ENCODE peak calls at places on chromosomes 6 and 20, in five cellular contexts. C, Q, I, E and J are unnamed samples.
A peak's percentile ranks its signal among the peaks of the same experiment; 100 is the strongest.

GRCh38 chr6:54801669-54802068 is 44.9 kb upstream of the FAM83B start:
- DNase-seq in C (peak; percentile 47), Q (peak; percentile 80), I (peak; percentile 6), E (no peak), J (peak; percentile 73)

GRCh38 chr6:139368661-139369060 is 5.8 kb downstream of the CITED2 start:
- DNase-seq in C (peak; percentile 75), Q (no peak), I (no peak), E (no peak), J (no peak)

GRCh38 chr6:22236626-22237414 is 60.0 kb downstream of the PRL start:
- DNase-seq in C (peak; percentile 8), Q (peak; percentile 97), I (peak; percentile 92), E (no peak), J (peak; percentile 95)

GRCh38 chr20:62938105-62938888 is at the start of gene GID8:
- DNase-seq in C (no peak), Q (peak; percentile 39), I (peak; percentile 37), E (peak; percentile 64), J (no peak)

GRCh38 chr20:21707999-21708737 is 2.7 kb downstream of the PAX1 start:
- DNase-seq in C (no peak), Q (no peak), I (no peak), E (no peak), J (no peak)

GRCh38 chr6:38349795-38350194 is 289.9 kb downstream of the BTBD9 start:
- DNase-seq in C (peak; percentile 73), Q (no peak), I (no peak), E (no peak), J (no peak)

GRCh38 chr20:43545837-43546578 is 12.8 kb upstream of the SGK2 start:
- DNase-seq in C (no peak), Q (no peak), I (no peak), E (no peak), J (no peak)

GRCh38 chr20:1225729-1226313 is at the start of gene RAD21L1:
- DNase-seq in C (peak; percentile 89), Q (peak; percentile 70), I (peak; percentile 87), E (peak; percentile 85), J (peak; percentile 8)

GRCh38 chr6:161644521-161644920 is 370.7 kb upstream of the AGPAT4 start:
- DNase-seq in C (no peak), Q (peak; percentile 7), I (no peak), E (no peak), J (no peak)

GRCh38 chr20:14777571-14777970 is 440.2 kb upstream of the FLRT3 start:
- DNase-seq in C (no peak), Q (no peak), I (no peak), E (no peak), J (peak; percentile 50)

GRCh38 chr6:74277749-74278148 is 581.7 kb downstream of the CD109 start:
- DNase-seq in C (no peak), Q (peak; percentile 29), I (no peak), E (no peak), J (no peak)

GRCh38 chr6:138372711-138373463 is 4.8 kb upstream of the SMIM28 start:
- DNase-seq in C (no peak), Q (peak; percentile 54), I (no peak), E (no peak), J (no peak)

GRCh38 chr6:32095338-32096086 is 13.6 kb downstream of the TNXB start:
- DNase-seq in C (no peak), Q (no peak), I (no peak), E (no peak), J (no peak)

GRCh38 chr6:37170273-37171140 is 555 bp downstream of the PIM1 start:
- DNase-seq in C (peak; percentile 79), Q (peak; percentile 44), I (no peak), E (peak; percentile 59), J (no peak)

GRCh38 chr6:14876778-14877613 is 368.9 kb upstream of the JARID2 start:
- DNase-seq in C (peak; percentile 21), Q (peak; percentile 79), I (peak; percentile 11), E (no peak), J (peak; percentile 18)

GRCh38 chr6:158283304-158284005 is 28.8 kb upstream of the TULP4 start:
- DNase-seq in C (peak; percentile 66), Q (no peak), I (peak; percentile 64), E (no peak), J (no peak)

GRCh38 chr20:383889-384288 is 3.3 kb downstream of the TRIB3 start:
- DNase-seq in C (no peak), Q (no peak), I (no peak), E (no peak), J (no peak)

GRCh38 chr6:32163559-32164258 is 686 bp upstream of the EGFL8 start:
- DNase-seq in C (no peak), Q (no peak), I (no peak), E (no peak), J (no peak)

GRCh38 chr20:6765469-6766058 is 1.9 kb upstream of the BMP2 start:
- DNase-seq in C (peak; percentile 69), Q (peak; percentile 72), I (peak; percentile 71), E (no peak), J (no peak)

GRCh38 chr6:72643214-72643613 is 21.4 kb downstream of the KCNQ5 start:
- DNase-seq in C (no peak), Q (no peak), I (no peak), E (no peak), J (no peak)

GRCh38 chr20:7195704-7196103 is 428.2 kb downstream of the BMP2 start:
- DNase-seq in C (peak; percentile 10), Q (peak; percentile 79), I (peak; percentile 21), E (no peak), J (peak; percentile 91)

GRCh38 chr20:63381781-63382431 is 20.8 kb upstream of the CHRNA4 start:
- DNase-seq in C (no peak), Q (peak; percentile 25), I (no peak), E (no peak), J (no peak)

GRCh38 chr6:167968091-167968490 is 29.4 kb upstream of the KIF25 start:
- DNase-seq in C (peak; percentile 74), Q (peak; percentile 31), I (peak; percentile 32), E (peak; percentile 59), J (no peak)

GRCh38 chr6:26552640-26553189 is 14.5 kb downstream of the HMGN4 start:
- DNase-seq in C (no peak), Q (peak; percentile 34), I (no peak), E (no peak), J (no peak)

GRCh38 chr6:2502096-2502997 is 248.4 kb downstream of the MYLK4 start:
- DNase-seq in C (peak; percentile 16), Q (peak; percentile 41), I (peak; percentile 25), E (no peak), J (no peak)

GRCh38 chr20:58224974-58225373 is 3.5 kb downstream of the ANKRD60 start:
- DNase-seq in C (no peak), Q (no peak), I (no peak), E (no peak), J (no peak)

GRCh38 chr6:154412106-154412820 is 55.7 kb upstream of the IPCEF1 start:
- DNase-seq in C (no peak), Q (no peak), I (no peak), E (no peak), J (no peak)
- H3K27ac ChIP-seq in C (no peak overlapping the region), Q (no peak overlapping the region), I (peak overlapping the region; percentile 78), E (peak overlapping the region; percentile 13), J (no peak overlapping the region)

GRCh38 chr6:34138924-34139323 is 7.0 kb downstream of the GRM4 start:
- DNase-seq in C (peak; percentile 69), Q (no peak), I (no peak), E (no peak), J (no peak)
- H3K27ac ChIP-seq in C (peak overlapping the region; percentile 12), Q (no peak overlapping the region), I (no peak overlapping the region), E (no peak overlapping the region), J (no peak overlapping the region)

GRCh38 chr6:140897349-140897748 is 1235.4 kb upstream of the GJE1 start:
- DNase-seq in C (no peak), Q (no peak), I (no peak), E (no peak), J (no peak)

GRCh38 chr6:140893432-140893831 is 1239.3 kb upstream of the GJE1 start:
- DNase-seq in C (peak; percentile 32), Q (no peak), I (no peak), E (no peak), J (no peak)

DNA sequence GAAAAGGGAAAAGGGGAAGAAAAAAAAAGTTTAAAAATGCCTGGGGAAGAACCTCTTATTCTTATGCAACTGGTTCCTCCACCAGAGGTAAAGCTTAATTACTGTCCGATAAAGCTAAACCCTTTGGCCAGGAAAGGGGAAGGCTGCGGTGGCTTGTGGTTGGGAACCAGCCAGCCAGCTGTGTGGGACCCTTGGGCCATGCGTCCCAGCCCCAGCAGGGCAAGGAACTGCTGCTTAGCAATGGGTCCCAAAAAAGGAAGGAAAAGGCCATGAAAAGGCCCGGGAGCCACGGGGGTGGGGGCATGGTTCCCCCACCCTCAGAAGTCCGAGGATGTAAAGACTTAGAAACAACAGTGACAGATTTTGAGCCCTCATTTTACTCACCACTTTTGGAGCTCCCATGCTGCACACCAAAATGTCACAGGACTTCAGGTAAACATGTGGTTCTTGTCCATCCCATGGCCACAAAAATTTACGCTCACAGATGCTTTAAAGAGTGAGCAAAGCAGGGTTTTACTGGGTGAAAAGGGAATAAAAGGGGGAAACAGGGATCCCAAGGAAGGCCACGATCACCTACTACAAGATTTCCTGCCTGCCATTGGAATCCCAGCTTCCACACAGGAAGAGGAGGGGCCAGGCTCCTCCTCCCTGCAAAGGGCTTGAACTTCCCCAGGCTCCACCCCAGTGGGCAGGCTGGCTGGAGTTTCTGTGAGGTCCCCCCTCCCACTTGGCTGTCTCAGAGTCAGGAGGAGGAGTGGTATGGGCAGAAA is 1234.7 kb upstream of the GJE1 start:
- DNase-seq in C (no peak), Q (no peak), I (no peak), E (peak; percentile 20), J (no peak)
- H3K27ac ChIP-seq in C (no peak overlapping the region), Q (no peak overlapping the region), I (no peak overlapping the region), E (peak overlapping the region; percentile 35), J (no peak overlapping the region)

GRCh38 chr6:87772597-87773530 is 70.8 kb upstream of the AKIRIN2 start:
- DNase-seq in C (peak; percentile 29), Q (no peak), I (peak; percentile 40), E (no peak), J (no peak)
- H3K27ac ChIP-seq in C (no peak overlapping the region), Q (no peak overlapping the region), I (peak overlapping the region; percentile 56), E (no peak overlapping the region), J (no peak overlapping the region)

GRCh38 chr6:159533016-159533415 is 160.0 kb downstream of the SOD2 start:
- DNase-seq in C (no peak), Q (no peak), I (no peak), E (no peak), J (no peak)

GRCh38 chr6:159532155-159532554 is 160.9 kb downstream of the SOD2 start:
- DNase-seq in C (no peak), Q (no peak), I (no peak), E (no peak), J (no peak)

GRCh38 chr6:159529820-159530405 is 163.1 kb downstream of the SOD2 start:
- DNase-seq in C (no peak), Q (no peak), I (no peak), E (no peak), J (no peak)

GRCh38 chr6:159535629-159536028 is 157.4 kb downstream of the SOD2 start:
- DNase-seq in C (no peak), Q (no peak), I (no peak), E (no peak), J (no peak)

GRCh38 chr6:159533568-159533967 is 159.5 kb downstream of the SOD2 start:
- DNase-seq in C (no peak), Q (no peak), I (no peak), E (no peak), J (no peak)
- H3K27ac ChIP-seq in C (no peak overlapping the region), Q (no peak overlapping the region), I (no peak overlapping the region), E (no peak overlapping the region), J (no peak overlapping the region)